ENCODE peak calls at places on chromosomes 3 and 15, in six cellular contexts. One of them, this sample, is unnamed.
A peak's percentile ranks its signal among the peaks of the same experiment; 100 is the strongest.

GRCh38 chr3:59167756-59168155 is 117.9 kb upstream of the CFAP20DC start:
- DNase-seq in adrenal gland: no peak
- DNase-seq in tibial nerve: no peak
- DNase-seq in neural progenitor cell: no peak
- DNase-seq in ovary: no peak
- DNase-seq in fibroblast of lung: no peak
- DNase-seq in this sample: no peak

GRCh38 chr3:44048196-44048924 is 193.3 kb upstream of the TOPAZ1 start:
- DNase-seq in neural progenitor cell: no peak
- DNase-seq in fibroblast of lung: no peak
- DNase-seq in adrenal gland: no peak
- DNase-seq in tibial nerve: no peak
- DNase-seq in ovary: no peak
- DNase-seq in this sample: no peak

GRCh38 chr3:11558002-11558401 is 85.7 kb downstream of the VGLL4 start:
- DNase-seq in adrenal gland: no peak
- DNase-seq in fibroblast of lung: peak; percentile 83
- DNase-seq in tibial nerve: no peak
- DNase-seq in neural progenitor cell: no peak
- DNase-seq in ovary: peak; percentile 29
- DNase-seq in this sample: no peak

GRCh38 chr15:89041507-89041906 is 46.7 kb upstream of the ABHD2 start:
- DNase-seq in neural progenitor cell: no peak
- DNase-seq in ovary: no peak
- DNase-seq in adrenal gland: no peak
- DNase-seq in fibroblast of lung: no peak
- DNase-seq in tibial nerve: no peak
- DNase-seq in this sample: no peak

GRCh38 chr15:68376447-68377060 is 55.4 kb downstream of the ITGA11 start:
- DNase-seq in fibroblast of lung: no peak
- DNase-seq in ovary: no peak
- DNase-seq in adrenal gland: peak; percentile 21
- DNase-seq in tibial nerve: no peak
- DNase-seq in neural progenitor cell: no peak
- DNase-seq in this sample: peak; percentile 46

GRCh38 chr3:41580274-41580959 is 381.1 kb downstream of the CTNNB1 start:
- DNase-seq in ovary: no peak
- DNase-seq in tibial nerve: peak; percentile 9
- DNase-seq in adrenal gland: no peak
- DNase-seq in neural progenitor cell: peak; percentile 8
- DNase-seq in fibroblast of lung: peak; percentile 32
- DNase-seq in this sample: no peak

GRCh38 chr15:82847703-82848102 is 38.3 kb downstream of the WHAMM start:
- DNase-seq in fibroblast of lung: no peak
- DNase-seq in neural progenitor cell: no peak
- DNase-seq in tibial nerve: no peak
- DNase-seq in ovary: no peak
- DNase-seq in adrenal gland: no peak
- DNase-seq in this sample: peak; percentile 11

GRCh38 chr3:193292386-193292785 is 51.4 kb downstream of the PLAAT1 start:
- DNase-seq in ovary: no peak
- DNase-seq in adrenal gland: no peak
- DNase-seq in neural progenitor cell: no peak
- DNase-seq in fibroblast of lung: no peak
- DNase-seq in tibial nerve: no peak
- DNase-seq in this sample: no peak

GRCh38 chr15:59688383-59688887 is 685 bp downstream of the BNIP2 start:
- DNase-seq in adrenal gland: no peak
- DNase-seq in tibial nerve: peak; percentile 78
- DNase-seq in neural progenitor cell: no peak
- DNase-seq in fibroblast of lung: peak; percentile 78
- DNase-seq in ovary: no peak
- DNase-seq in this sample: no peak

GRCh38 chr15:57027596-57027995 is 109.2 kb downstream of the TCF12 start:
- DNase-seq in ovary: no peak
- DNase-seq in fibroblast of lung: no peak
- DNase-seq in adrenal gland: no peak
- DNase-seq in tibial nerve: no peak
- DNase-seq in neural progenitor cell: no peak
- DNase-seq in this sample: no peak

GRCh38 chr3:195546130-195546560 is 3.0 kb upstream of the PPP1R2 start:
- DNase-seq in ovary: peak; percentile 63
- DNase-seq in tibial nerve: peak; percentile 33
- DNase-seq in adrenal gland: peak; percentile 95
- DNase-seq in fibroblast of lung: peak; percentile 84
- DNase-seq in neural progenitor cell: no peak
- DNase-seq in this sample: peak; percentile 79

GRCh38 chr15:34084086-34084485 is 17.6 kb downstream of the EMC7 start:
- DNase-seq in tibial nerve: no peak
- DNase-seq in ovary: no peak
- DNase-seq in neural progenitor cell: no peak
- DNase-seq in adrenal gland: peak; percentile 65
- DNase-seq in fibroblast of lung: peak; percentile 90
- DNase-seq in this sample: no peak

DNA sequence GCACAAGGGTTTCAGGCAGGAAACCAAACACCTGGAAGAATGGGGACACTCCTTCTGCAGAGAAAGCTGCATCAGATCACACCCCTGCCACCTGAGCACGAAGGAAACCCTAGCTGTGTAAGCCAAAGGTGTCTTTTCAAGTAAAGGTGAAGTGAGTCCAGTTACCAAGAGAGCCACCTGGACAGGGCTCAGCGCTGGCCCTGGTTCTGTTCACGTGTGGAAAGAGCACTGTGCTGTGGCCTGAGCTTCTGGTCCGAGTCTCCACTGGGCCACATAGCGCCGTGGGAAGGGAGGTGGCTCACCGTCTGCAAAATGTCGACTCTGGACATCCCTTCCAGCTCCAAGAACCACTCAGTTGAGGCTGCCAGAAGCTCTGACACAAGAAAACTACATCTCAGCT is 151.1 kb downstream of the ADAMTS17 start:
- DNase-seq in tibial nerve: no peak
- DNase-seq in adrenal gland: peak; percentile 25
- DNase-seq in ovary: no peak
- DNase-seq in neural progenitor cell: no peak
- DNase-seq in fibroblast of lung: no peak
- DNase-seq in this sample: no peak
- H3K9me3 ChIP-seq in tibial nerve: no peaks in the 10 kb centered on the region
- H3K9me3 ChIP-seq in adrenal gland: no peaks in the 10 kb centered on the region
- H3K9me3 ChIP-seq in ovary: no peaks in the 10 kb centered on the region
- H3K9me3 ChIP-seq in neural progenitor cell: no peaks in the 10 kb centered on the region
- H3K9me3 ChIP-seq in fibroblast of lung: no peaks in the 10 kb centered on the region
- H3K9me3 ChIP-seq in this sample: no peaks in the 10 kb centered on the region

DNA sequence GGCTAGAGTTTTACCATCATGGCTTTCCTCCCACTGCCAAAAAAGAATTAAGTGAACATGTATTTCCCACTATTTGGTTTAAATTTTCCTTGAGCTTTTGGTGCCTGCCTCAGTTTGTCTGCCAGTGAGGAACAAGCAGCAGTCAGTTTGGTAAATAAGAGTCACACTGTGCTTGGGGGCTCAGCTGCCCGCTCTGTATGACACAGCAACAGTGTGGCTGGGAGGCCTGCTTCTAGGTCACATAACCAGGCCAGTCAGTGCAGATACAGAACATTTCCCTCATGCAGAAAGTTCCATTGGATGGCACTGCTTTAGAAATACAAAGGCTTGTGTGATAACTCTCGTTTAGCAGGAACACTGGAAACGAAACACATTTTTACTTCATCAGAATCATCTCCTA is 25.7 kb downstream of the FYCO1 start:
- DNase-seq in adrenal gland: no peak
- DNase-seq in fibroblast of lung: no peak
- DNase-seq in tibial nerve: no peak
- DNase-seq in ovary: no peak
- DNase-seq in neural progenitor cell: no peak
- DNase-seq in this sample: no peak
- H3K36me3 ChIP-seq in adrenal gland: no peaks in the 10 kb centered on the region
- H3K36me3 ChIP-seq in fibroblast of lung: peaks cover 31% of the 10 kb centered on the region
- H3K36me3 ChIP-seq in tibial nerve: peaks cover 46% of the 10 kb centered on the region
- H3K36me3 ChIP-seq in ovary: no peaks in the 10 kb centered on the region
- H3K36me3 ChIP-seq in neural progenitor cell: no peaks in the 10 kb centered on the region
- H3K36me3 ChIP-seq in this sample: peaks cover 81% of the 10 kb centered on the region

GRCh38 chr15:66774001-66774814 is 72.2 kb downstream of the SMAD6 start:
- DNase-seq in ovary: peak; percentile 90
- DNase-seq in neural progenitor cell: peak; percentile 95
- DNase-seq in adrenal gland: peak; percentile 91
- DNase-seq in fibroblast of lung: peak; percentile 71
- DNase-seq in tibial nerve: peak; percentile 89
- DNase-seq in this sample: peak; percentile 88
- TF ChIP-seq CTCF in ovary: peak; percentile 98
- TF ChIP-seq CTCF in neural progenitor cell: peak; percentile 99
- TF ChIP-seq CTCF in adrenal gland: peak; percentile 99
- TF ChIP-seq CTCF in fibroblast of lung: peak; percentile 91
- TF ChIP-seq CTCF in tibial nerve: peak; percentile 99
- TF ChIP-seq CTCF in this sample: peak; percentile 98

DNA sequence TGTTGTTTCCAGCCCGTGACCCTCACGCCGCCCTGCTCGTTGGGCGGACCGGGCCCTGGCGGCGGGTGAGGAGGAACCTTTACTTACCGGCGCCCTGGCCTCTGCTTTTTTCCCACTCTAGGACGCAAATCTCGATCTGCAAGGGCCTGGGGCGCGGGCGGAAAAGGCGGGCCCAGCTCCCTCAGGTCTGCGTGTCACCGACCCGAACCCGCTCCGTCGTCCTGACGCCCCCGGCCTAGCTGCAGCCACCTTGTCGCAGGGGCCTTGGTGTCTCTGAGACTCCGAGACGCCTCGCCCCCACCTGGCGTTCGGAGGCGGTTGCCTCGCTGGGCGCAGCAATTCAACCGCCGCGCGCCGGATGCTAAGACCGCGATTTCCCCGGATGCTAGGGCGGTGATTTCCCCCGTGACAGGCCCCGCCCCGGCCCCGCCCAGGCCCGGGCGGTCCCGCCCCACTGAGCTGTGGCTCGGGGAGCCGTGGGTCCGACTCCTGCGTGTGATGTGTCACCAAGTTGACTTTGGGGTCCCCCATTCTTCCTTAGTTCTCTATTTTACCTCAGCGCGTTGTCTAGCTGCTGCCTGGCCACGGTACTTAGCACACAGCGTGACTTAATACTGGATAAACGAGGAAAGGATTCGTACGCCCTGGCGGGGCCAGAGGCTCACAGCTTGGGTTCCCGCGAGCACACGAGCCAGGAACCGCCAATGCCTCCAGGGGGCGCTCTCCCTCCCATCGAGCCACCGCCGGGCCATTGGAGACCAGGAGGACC is at the start of gene RPL39L:
- DNase-seq in fibroblast of lung: peak; percentile 83
- DNase-seq in neural progenitor cell: peak; percentile 90
- DNase-seq in tibial nerve: peak; percentile 67
- DNase-seq in ovary: peak; percentile 56
- DNase-seq in adrenal gland: peak; percentile 72
- DNase-seq in this sample: peak; percentile 73
- H3K9me3 ChIP-seq in fibroblast of lung: no peaks in the 10 kb centered on the region
- H3K9me3 ChIP-seq in neural progenitor cell: no peaks in the 10 kb centered on the region
- H3K9me3 ChIP-seq in tibial nerve: no peaks in the 10 kb centered on the region
- H3K9me3 ChIP-seq in ovary: no peaks in the 10 kb centered on the region
- H3K9me3 ChIP-seq in adrenal gland: no peaks in the 10 kb centered on the region
- H3K9me3 ChIP-seq in this sample: no peaks in the 10 kb centered on the region

GRCh38 chr15:48602358-48603122 is 43.0 kb downstream of the FBN1 start:
- DNase-seq in fibroblast of lung: peak; percentile 67
- DNase-seq in adrenal gland: no peak
- DNase-seq in ovary: no peak
- DNase-seq in tibial nerve: no peak
- DNase-seq in neural progenitor cell: no peak
- DNase-seq in this sample: no peak

GRCh38 chr15:48607846-48608245 is 37.7 kb downstream of the FBN1 start:
- DNase-seq in tibial nerve: no peak
- DNase-seq in ovary: no peak
- DNase-seq in neural progenitor cell: no peak
- DNase-seq in adrenal gland: no peak
- DNase-seq in fibroblast of lung: no peak
- DNase-seq in this sample: no peak

GRCh38 chr15:48603123-48603500 is 42.4 kb downstream of the FBN1 start:
- DNase-seq in ovary: no peak
- DNase-seq in neural progenitor cell: no peak
- DNase-seq in adrenal gland: no peak
- DNase-seq in tibial nerve: no peak
- DNase-seq in fibroblast of lung: no peak
- DNase-seq in this sample: no peak

GRCh38 chr15:48603922-48604321 is 41.6 kb downstream of the FBN1 start:
- DNase-seq in adrenal gland: no peak
- DNase-seq in fibroblast of lung: no peak
- DNase-seq in ovary: no peak
- DNase-seq in tibial nerve: no peak
- DNase-seq in neural progenitor cell: no peak
- DNase-seq in this sample: no peak

DNA sequence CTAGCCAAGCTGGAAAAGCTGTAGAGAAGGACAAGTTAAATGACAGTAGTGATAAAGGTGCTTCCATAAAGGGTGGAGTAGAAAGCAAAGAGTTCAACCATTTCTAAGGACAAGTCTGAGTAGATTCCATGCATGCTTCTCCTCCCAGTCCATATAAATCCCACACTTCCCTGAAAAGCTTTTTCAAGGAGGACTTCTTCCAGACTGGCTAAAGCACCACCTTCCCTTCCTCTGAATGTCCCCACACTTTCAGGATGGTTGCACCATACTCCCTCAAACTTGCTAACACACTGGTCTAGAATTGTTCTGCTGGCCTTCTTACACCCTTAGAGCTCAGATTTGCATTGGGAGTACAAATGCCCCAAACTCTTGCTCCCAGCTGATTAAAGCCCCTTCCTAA is 40.9 kb downstream of the FBN1 start:
- DNase-seq in neural progenitor cell: no peak
- DNase-seq in tibial nerve: no peak
- DNase-seq in adrenal gland: no peak
- DNase-seq in fibroblast of lung: no peak
- DNase-seq in ovary: no peak
- DNase-seq in this sample: no peak
- H3K36me3 ChIP-seq in neural progenitor cell: no peaks in the 10 kb centered on the region
- H3K36me3 ChIP-seq in tibial nerve: no peaks in the 10 kb centered on the region
- H3K36me3 ChIP-seq in adrenal gland: no peaks in the 10 kb centered on the region
- H3K36me3 ChIP-seq in fibroblast of lung: peaks cover 3% of the 10 kb centered on the region
- H3K36me3 ChIP-seq in ovary: no peaks in the 10 kb centered on the region
- H3K36me3 ChIP-seq in this sample: no peaks in the 10 kb centered on the region

This sample was measured in right atrium auricular region.